ENCODE peak calls at places on chromosome 12, in five cellular contexts. D is RWPE1, Y is DND-41, G is WERI-Rb-1, A is AG10803. R is an unnamed sample.

GRCh38 chr12:38160318-38161122 is 156.1 kb upstream of the ALG10B start:
- DNase-seq in D (no peak), Y (no peak), G (no peak), A (no peak), R (no peak)

GRCh38 chr12:39161686-39162085 is 256.3 kb upstream of the CPNE8 start:
- DNase-seq in D (no peak), Y (no peak), G (no peak), A (no peak), R (no peak)

GRCh38 chr12:1350055-1350933 is 244.1 kb downstream of the FBXL14 start:
- DNase-seq in D (peak), Y (no peak), G (no peak), A (peak), R (no peak)

GRCh38 chr12:89206375-89206774 is 145.9 kb downstream of the DUSP6 start:
- DNase-seq in D (no peak), Y (no peak), G (no peak), A (no peak), R (no peak)

GRCh38 chr12:20547788-20548575 is 147.2 kb upstream of the SLCO1C1 start:
- DNase-seq in D (no peak), Y (no peak), G (no peak), A (peak), R (no peak)

GRCh38 chr12:19884081-19884480 is 444.8 kb downstream of the AEBP2 start:
- DNase-seq in D (no peak), Y (no peak), G (no peak), A (peak), R (no peak)

GRCh38 chr12:11716794-11717532 is 67.5 kb downstream of the ETV6 start:
- DNase-seq in D (no peak), Y (no peak), G (no peak), A (peak), R (no peak)

GRCh38 chr12:39671898-39672875 is 52.6 kb upstream of the ABCD2 start:
- DNase-seq in D (no peak), Y (no peak), G (no peak), A (no peak), R (no peak)

GRCh38 chr12:106044773-106045172 is 94.0 kb downstream of the NUAK1 start:
- DNase-seq in D (no peak), Y (no peak), G (no peak), A (peak), R (no peak)

GRCh38 chr12:109558374-109559199 is 14.7 kb downstream of the MMAB start:
- DNase-seq in D (no peak), Y (no peak), G (no peak), A (no peak), R (no peak)

GRCh38 chr12:49304161-49304560 is 9.2 kb downstream of the PRPH start:
- DNase-seq in D (no peak), Y (no peak), G (no peak), A (peak), R (no peak)

GRCh38 chr12:15584366-15585041 is 204.7 kb downstream of the EPS8 start:
- DNase-seq in D (no peak), Y (peak), G (peak), A (peak), R (no peak)

GRCh38 chr12:120085920-120086319 is 30.6 kb downstream of the RAB35 start:
- DNase-seq in D (no peak), Y (no peak), G (no peak), A (no peak), R (no peak)

GRCh38 chr12:109820921-109821381 is 12.2 kb downstream of the TRPV4 start:
- DNase-seq in D (peak), Y (no peak), G (peak), A (no peak), R (no peak)

GRCh38 chr12:121858662-121859572 is at the start of gene HPD:
- DNase-seq in D (peak), Y (no peak), G (no peak), A (peak), R (no peak)

GRCh38 chr12:123142948-123143752 is 7.7 kb downstream of the PITPNM2 start:
- DNase-seq in D (no peak), Y (no peak), G (peak), A (no peak), R (no peak)

GRCh38 chr12:109816870-109817269 is 16.3 kb downstream of the TRPV4 start:
- DNase-seq in D (no peak), Y (no peak), G (no peak), A (no peak), R (no peak)

GRCh38 chr12:77830952-77831351 is 258 bp downstream of the NAV3 start:
- DNase-seq in D (no peak), Y (no peak), G (no peak), A (no peak), R (no peak)

GRCh38 chr12:91111366-91112321 is at the start of gene LUM:
- DNase-seq in D (no peak), Y (no peak), G (no peak), A (peak), R (no peak)

GRCh38 chr12:29543036-29543435 is 45.5 kb upstream of the OVCH1 start:
- DNase-seq in D (no peak), Y (no peak), G (no peak), A (no peak), R (no peak)

GRCh38 chr12:8917031-8917430 is 2.7 kb downstream of the PHC1 start:
- DNase-seq in D (no peak), Y (no peak), G (no peak), A (no peak), R (no peak)

GRCh38 chr12:114263031-114263825 is 142.7 kb downstream of the TBX5 start:
- DNase-seq in D (no peak), Y (no peak), G (no peak), A (no peak), R (no peak)

GRCh38 chr12:108052260-108052659 is 76.8 kb upstream of the WSCD2 start:
- DNase-seq in D (no peak), Y (no peak), G (no peak), A (no peak), R (no peak)

GRCh38 chr12:56271031-56271430 is 4.3 kb downstream of the COQ10A start:
- DNase-seq in D (no peak), Y (no peak), G (no peak), A (peak), R (no peak)

GRCh38 chr12:115132145-115132544 is 448.2 kb upstream of the TBX3 start:
- DNase-seq in D (peak), Y (no peak), G (no peak), A (peak), R (no peak)

GRCh38 chr12:52257074-52257551 is 17.3 kb upstream of the KRT86 start:
- DNase-seq in D (no peak), Y (no peak), G (no peak), A (no peak), R (no peak)

GRCh38 chr12:115542656-115543055 is 734.8 kb downstream of the MED13L start:
- DNase-seq in D (no peak), Y (no peak), G (no peak), A (no peak), R (no peak)

GRCh38 chr12:130342442-130342841 is 4.8 kb downstream of the PIWIL1 start:
- DNase-seq in D (no peak), Y (no peak), G (no peak), A (no peak), R (no peak)

GRCh38 chr12:63415357-63415756 is 252.9 kb downstream of the DPY19L2 start:
- DNase-seq in D (no peak), Y (no peak), G (no peak), A (no peak), R (no peak)

GRCh38 chr12:29889737-29890136 is 106.0 kb upstream of the TMTC1 start:
- DNase-seq in D (no peak), Y (peak), G (peak), A (no peak), R (no peak)

GRCh38 chr12:112904571-112904970 is 2.2 kb upstream of the OAS1 start:
- DNase-seq in D (no peak), Y (no peak), G (no peak), A (peak), R (no peak)

GRCh38 chr12:99392091-99392850 is 255.3 kb upstream of the GARIN6 start:
- DNase-seq in D (no peak), Y (no peak), G (no peak), A (no peak), R (no peak)

GRCh38 chr12:99393763-99394162 is 253.8 kb upstream of the GARIN6 start:
- DNase-seq in D (no peak), Y (no peak), G (no peak), A (no peak), R (no peak)

GRCh38 chr12:99387661-99388060 is 259.9 kb upstream of the GARIN6 start:
- DNase-seq in D (no peak), Y (no peak), G (no peak), A (peak), R (no peak)

GRCh38 chr12:99389751-99390150 is 257.8 kb upstream of the GARIN6 start:
- DNase-seq in D (no peak), Y (no peak), G (no peak), A (no peak), R (no peak)

DNA sequence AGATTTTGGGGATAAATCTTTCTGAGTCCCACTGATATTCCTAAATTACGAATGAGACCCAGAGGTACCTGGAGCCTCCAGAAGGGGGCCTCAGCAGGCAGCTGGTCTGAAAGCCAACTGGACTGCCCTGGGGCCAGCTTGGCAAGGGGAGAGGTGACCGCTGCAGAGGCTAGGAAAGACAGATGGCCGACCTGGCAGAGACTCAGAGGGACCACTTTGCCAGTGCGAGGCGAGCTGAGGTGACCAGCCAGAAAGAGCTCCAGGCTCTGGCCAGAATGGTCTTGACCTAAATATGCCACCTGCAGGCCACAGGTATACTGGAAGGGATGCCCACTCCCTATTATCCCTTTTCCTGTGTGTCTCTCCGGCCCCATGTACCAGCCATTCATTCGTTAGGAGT is 256.8 kb upstream of the GARIN6 start:
- DNase-seq in D (no peak), Y (no peak), G (peak), A (no peak), R (no peak)
- TF ChIP-seq CTCF in D (no peak), Y (peak), G (peak), A (peak), R (peak)

GRCh38 chr12:87667378-87667777 is 361.8 kb downstream of the C12orf50 start:
- DNase-seq in D (peak), Y (no peak), G (peak), A (peak), R (no peak)
- TF ChIP-seq CTCF in D (no peak), Y (peak), G (peak), A (no peak), R (no peak)

GRCh38 chr12:31712877-31713276 is 15.9 kb downstream of the AMN1 start:
- DNase-seq in D (no peak), Y (no peak), G (no peak), A (no peak), R (no peak)
- TF ChIP-seq CTCF in D (no peak), Y (no peak), G (no peak), A (no peak), R (no peak)

DNA sequence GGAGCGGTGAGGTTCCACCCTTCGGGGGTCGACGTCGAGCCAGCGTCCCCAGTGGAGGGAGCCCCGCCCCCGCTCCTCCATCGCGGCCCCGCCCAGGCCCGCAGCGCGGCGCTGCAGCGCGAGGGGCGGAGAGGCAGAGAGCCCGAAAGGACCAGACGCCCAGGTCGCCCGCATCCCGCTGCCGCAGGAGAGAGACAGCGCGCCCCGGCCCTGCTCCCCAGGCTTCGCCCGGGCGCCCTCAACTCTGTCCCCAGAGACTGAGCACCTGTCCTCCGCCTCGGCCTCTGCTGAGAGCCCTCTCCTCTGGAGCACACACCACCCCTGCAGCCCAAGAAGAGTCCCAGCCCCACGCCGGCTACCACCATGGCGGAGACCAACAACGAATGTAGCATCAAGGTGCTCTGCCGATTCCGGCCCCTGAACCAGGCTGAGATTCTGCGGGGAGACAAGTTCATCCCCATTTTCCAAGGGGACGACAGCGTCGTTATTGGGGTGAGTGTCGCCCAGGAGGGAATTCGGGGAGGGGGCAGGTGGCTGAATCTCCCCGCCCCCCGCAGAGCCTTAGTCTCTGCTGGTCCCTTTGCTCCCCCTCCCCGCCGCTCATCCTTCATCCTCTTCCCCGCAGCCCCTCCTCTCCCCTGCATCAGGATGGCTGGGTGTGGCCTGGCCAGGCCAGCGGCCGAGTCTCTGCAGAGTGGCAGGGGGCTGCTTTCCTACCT is at the start of gene KIF5A:
- DNase-seq in D (peak), Y (no peak), G (peak), A (no peak), R (peak)
- TF ChIP-seq CTCF in D (no peak), Y (no peak), G (peak), A (no peak), R (no peak)

R was measured in mesothelial cell of epicardium.